ENCODE peak calls at places on chromosomes 4 and X, in ten cellular contexts. C is AG10803; T is brain microvascular endothelial cell; B is choroid plexus epithelial cell; V is CD4-positive, alpha-beta memory T cell; R is stomach; K is kidney; G is A673; N is HCT116; Y is IMR-90. Q is an unnamed sample.

GRCh38 chr4:67776746-67777145 is 22.6 kb upstream of the GNRHR start:
- DNase-seq in G (no peak), T (no peak), B (no peak), R (no peak), C (no peak), V (no peak), Y (no peak), N (no peak), K (no peak), Q (no peak)

GRCh38 chr4:7539659-7540058 is 104.9 kb upstream of the PSAPL1 start:
- DNase-seq in R (no peak), B (peak; percentile 7), N (peak; percentile 92), K (no peak), V (peak; percentile 61), Y (no peak), C (no peak), T (peak; percentile 0), G (peak; percentile 54), Q (no peak)

GRCh38 chr4:1201851-1202525 is 29.6 kb upstream of the SPON2 start:
- DNase-seq in G (no peak), Y (peak; percentile 95), R (peak; percentile 73), N (no peak), B (peak; percentile 93), K (peak; percentile 89), V (peak; percentile 90), T (peak; percentile 38), C (peak; percentile 88), Q (peak; percentile 91)

GRCh38 chrX:131633285-131633917 is 89.5 kb downstream of the OR13H1 start:
- DNase-seq in G (peak; percentile 83), V (peak; percentile 48), N (peak; percentile 29), B (peak; percentile 56), T (peak; percentile 46), R (peak; percentile 58), K (no peak), Y (peak; percentile 41), C (peak; percentile 43), Q (no peak)

GRCh38 chrX:10187421-10187820 is 30.6 kb downstream of the CLCN4 start:
- DNase-seq in Y (no peak), V (no peak), C (no peak), R (no peak), G (no peak), T (no peak), N (no peak), B (no peak), K (no peak), Q (no peak)

GRCh38 chr4:985123-985830 is 1.6 kb upstream of the IDUA start:
- DNase-seq in Y (no peak), T (no peak), N (no peak), G (no peak), R (peak; percentile 88), K (peak; percentile 92), B (peak; percentile 29), C (peak; percentile 48), V (peak; percentile 54), Q (no peak)

GRCh38 chr4:142567199-142567598 is 278.9 kb downstream of the INPP4B start:
- DNase-seq in R (no peak), N (peak; percentile 51), Y (no peak), B (no peak), T (no peak), C (no peak), K (no peak), G (peak; percentile 68), V (peak; percentile 69), Q (no peak)

GRCh38 chrX:134836497-134836968 is 154.3 kb upstream of the SMIM10 start:
- DNase-seq in T (no peak), R (no peak), N (peak; percentile 79), G (peak; percentile 71), C (peak; percentile 13), Y (peak; percentile 45), K (no peak), B (peak; percentile 45), V (no peak), Q (no peak)

GRCh38 chr4:170671171-170671570 is 581.4 kb upstream of the AADAT start:
- DNase-seq in V (no peak), N (no peak), K (no peak), G (no peak), B (no peak), T (no peak), R (no peak), Y (no peak), C (no peak), Q (no peak)

GRCh38 chr4:180828455-180829018 is 1414.7 kb upstream of the TENM3 start:
- DNase-seq in K (no peak), B (peak; percentile 88), C (peak; percentile 79), T (peak; percentile 76), Y (peak; percentile 83), V (no peak), N (peak; percentile 69), R (no peak), G (peak; percentile 81), Q (peak; percentile 60)

DNA sequence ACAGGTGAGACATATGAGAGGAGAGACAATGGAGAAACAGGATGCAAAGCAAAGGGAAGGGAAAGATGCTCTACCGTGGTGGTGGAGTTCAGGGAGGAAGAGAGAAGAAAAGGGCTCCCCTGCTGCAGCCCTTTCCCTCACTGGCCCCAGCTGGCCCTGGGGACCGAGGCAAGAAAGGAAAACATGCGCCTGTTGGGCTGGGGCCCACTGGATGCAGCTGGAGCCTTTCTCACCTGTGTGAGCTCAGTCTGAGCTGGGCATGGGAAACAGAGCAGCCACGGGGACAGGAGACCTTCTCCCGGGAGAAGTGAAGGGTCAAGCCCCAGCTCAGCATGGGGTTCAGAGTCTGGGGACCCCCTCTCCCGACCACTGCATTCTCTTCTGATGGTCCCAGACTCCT is 11.9 kb downstream of the NXF3 start:
- DNase-seq in G (no peak), Y (no peak), R (no peak), C (no peak), T (no peak), V (no peak), K (no peak), B (no peak), N (no peak), Q (no peak)
- H3K4me3 ChIP-seq in G (no peak overlapping the region), Y (no peak overlapping the region), R (no peak overlapping the region), C (no peak overlapping the region), T (no peak overlapping the region), V (no peak overlapping the region), K (no peak overlapping the region), B (no peak overlapping the region), N (no peak overlapping the region), Q (no peak overlapping the region)

GRCh38 chrX:30576881-30577280 is 685 bp downstream of the TASL start:
- DNase-seq in G (no peak), K (no peak), Y (no peak), B (no peak), V (no peak), N (no peak), C (no peak), T (no peak), R (no peak), Q (no peak)
- H3K4me3 ChIP-seq in G (no peak overlapping the region), K (peak overlapping the region; percentile 24), Y (no peak overlapping the region), B (no peak overlapping the region), V (no peak overlapping the region), N (no peak overlapping the region), C (no peak overlapping the region), T (no peak overlapping the region), R (no peak overlapping the region), Q (no peak overlapping the region)

GRCh38 chrX:40083979-40084359 is 13.8 kb downstream of the BCOR start:
- DNase-seq in R (no peak), C (no peak), K (peak; percentile 56), V (no peak), N (no peak), G (no peak), B (no peak), T (no peak), Y (no peak), Q (no peak)
- H3K4me3 ChIP-seq in R (peak overlapping the region; percentile 48), C (no peak overlapping the region), K (no peak overlapping the region), V (no peak overlapping the region), N (no peak overlapping the region), G (peak overlapping the region; percentile 41), B (peak overlapping the region; percentile 42), T (peak overlapping the region; percentile 47), Y (no peak overlapping the region), Q (peak overlapping the region; percentile 38)

GRCh38 chr4:186204611-186205144 is 13.3 kb downstream of the CYP4V2 start:
- DNase-seq in B (no peak), G (no peak), N (no peak), V (no peak), T (no peak), K (no peak), Y (no peak), C (no peak), R (peak; percentile 39), Q (no peak)
- H3K4me3 ChIP-seq in B (peak overlapping the region; percentile 55), G (peak overlapping the region; percentile 36), N (peak overlapping the region; percentile 50), V (no peak overlapping the region), T (no peak overlapping the region), K (peak overlapping the region; percentile 56), Y (peak overlapping the region; percentile 53), C (peak overlapping the region; percentile 18), R (peak overlapping the region; percentile 38), Q (peak overlapping the region; percentile 43)

GRCh38 chrX:38798956-38799355 is 2.3 kb upstream of the MID1IP1 start:
- DNase-seq in Y (peak; percentile 72), T (peak; percentile 66), G (no peak), V (no peak), B (peak; percentile 59), R (no peak), C (peak; percentile 64), N (no peak), K (no peak), Q (no peak)

GRCh38 chrX:38799995-38800394 is 1.3 kb upstream of the MID1IP1 start:
- DNase-seq in B (peak; percentile 13), C (no peak), Y (no peak), K (no peak), V (no peak), N (no peak), G (no peak), R (no peak), T (no peak), Q (no peak)

GRCh38 chrX:38800981-38801845 is at the start of gene MID1IP1:
- DNase-seq in T (peak; percentile 91), R (peak; percentile 88), K (peak; percentile 96), G (peak; percentile 92), B (peak; percentile 93), V (peak; percentile 79), Y (peak; percentile 89), C (peak; percentile 88), N (peak; percentile 77), Q (peak; percentile 72)

GRCh38 chrX:38796926-38797325 is 4.3 kb upstream of the MID1IP1 start:
- DNase-seq in R (no peak), C (no peak), V (no peak), B (peak; percentile 57), N (no peak), T (no peak), G (no peak), Y (peak; percentile 70), K (no peak), Q (no peak)
- H3K4me3 ChIP-seq in R (no peak overlapping the region), C (no peak overlapping the region), V (no peak overlapping the region), B (no peak overlapping the region), N (no peak overlapping the region), T (no peak overlapping the region), G (no peak overlapping the region), Y (no peak overlapping the region), K (no peak overlapping the region), Q (no peak overlapping the region)

DNA sequence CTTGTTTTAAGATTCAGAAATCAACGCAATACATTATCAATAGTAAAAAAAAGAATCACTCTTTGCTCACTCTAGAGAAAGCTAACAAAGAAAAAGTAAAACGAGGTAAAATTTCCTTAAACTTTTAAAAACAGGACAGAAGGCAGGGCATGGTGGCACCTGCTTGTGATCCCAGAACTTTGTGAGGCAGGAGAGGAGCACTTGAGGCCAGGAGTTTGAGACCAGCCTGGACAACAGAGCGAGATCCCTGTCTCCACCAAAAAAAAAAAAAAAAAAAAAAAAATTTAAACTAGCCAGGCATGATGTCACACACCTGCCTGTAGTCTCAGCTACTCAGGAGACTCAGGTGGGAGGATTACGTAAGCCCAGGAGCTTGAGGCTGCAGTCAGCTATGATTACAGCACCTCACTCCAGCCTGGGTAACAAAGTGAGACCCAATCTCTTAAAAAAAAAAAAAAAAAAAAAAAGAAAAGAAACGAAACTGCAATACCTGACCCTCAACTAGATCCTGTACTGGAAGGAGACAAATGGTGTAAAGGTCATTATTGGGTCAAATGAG is 3.5 kb downstream of the CCNI start:
- DNase-seq in B (no peak), V (peak; percentile 18), K (no peak), R (peak; percentile 39), Y (no peak), T (no peak), N (no peak), G (no peak), C (no peak), Q (no peak)
- H3K4me3 ChIP-seq in B (no peak overlapping the region), V (no peak overlapping the region), K (no peak overlapping the region), R (no peak overlapping the region), Y (no peak overlapping the region), T (no peak overlapping the region), N (no peak overlapping the region), G (no peak overlapping the region), C (peak overlapping the region; percentile 88), Q (no peak overlapping the region)

Q was measured in skeletal muscle cell.